ENCODE peak calls at places on chromosomes 1 and 21, in five cellular contexts. One of them, this sample, is unnamed.

GRCh38 chr1:54683453-54683852 is 32.2 kb upstream of the TTC4 start:
- DNase-seq in brain microvascular endothelial cell: no peak
- DNase-seq in mucosa of descending colon: no peak
- DNase-seq in fibroblast of mammary gland: no peak
- DNase-seq in HL-60: no peak
- DNase-seq in this sample: no peak

GRCh38 chr1:2945821-2946231 is 75.4 kb upstream of the ACTRT2 start:
- DNase-seq in brain microvascular endothelial cell: no peak
- DNase-seq in mucosa of descending colon: no peak
- DNase-seq in fibroblast of mammary gland: no peak
- DNase-seq in HL-60: no peak
- DNase-seq in this sample: no peak

GRCh38 chr1:35726814-35727433 is 8.2 kb upstream of the C1orf216 start:
- DNase-seq in brain microvascular endothelial cell: peak
- DNase-seq in mucosa of descending colon: peak
- DNase-seq in fibroblast of mammary gland: peak
- DNase-seq in HL-60: peak
- DNase-seq in this sample: peak

GRCh38 chr1:18199462-18199861 is 91.9 kb downstream of the IGSF21 start:
- DNase-seq in brain microvascular endothelial cell: no peak
- DNase-seq in mucosa of descending colon: no peak
- DNase-seq in fibroblast of mammary gland: no peak
- DNase-seq in HL-60: no peak
- DNase-seq in this sample: no peak

GRCh38 chr21:41160036-41160435 is 7.9 kb upstream of the BACE2 start:
- DNase-seq in brain microvascular endothelial cell: no peak
- DNase-seq in mucosa of descending colon: no peak
- DNase-seq in fibroblast of mammary gland: no peak
- DNase-seq in HL-60: no peak
- DNase-seq in this sample: no peak

GRCh38 chr1:118842462-118843201 is 145.5 kb downstream of the TBX15 start:
- DNase-seq in brain microvascular endothelial cell: no peak
- DNase-seq in mucosa of descending colon: peak
- DNase-seq in fibroblast of mammary gland: peak
- DNase-seq in HL-60: no peak
- DNase-seq in this sample: no peak

GRCh38 chr1:30049748-30050147 is 673.6 kb downstream of the MATN1 start:
- DNase-seq in brain microvascular endothelial cell: no peak
- DNase-seq in mucosa of descending colon: no peak
- DNase-seq in fibroblast of mammary gland: no peak
- DNase-seq in HL-60: no peak
- DNase-seq in this sample: no peak

GRCh38 chr1:3516911-3517310 is 62.4 kb downstream of the ARHGEF16 start:
- DNase-seq in brain microvascular endothelial cell: no peak
- DNase-seq in mucosa of descending colon: no peak
- DNase-seq in fibroblast of mammary gland: no peak
- DNase-seq in HL-60: peak
- DNase-seq in this sample: no peak

GRCh38 chr1:186236921-186237320 is 138.1 kb downstream of the TPR start:
- DNase-seq in brain microvascular endothelial cell: peak
- DNase-seq in mucosa of descending colon: no peak
- DNase-seq in fibroblast of mammary gland: peak
- DNase-seq in HL-60: no peak
- DNase-seq in this sample: peak

GRCh38 chr1:228867951-228868730 is 132.9 kb downstream of the RHOU start:
- DNase-seq in brain microvascular endothelial cell: no peak
- DNase-seq in mucosa of descending colon: peak
- DNase-seq in fibroblast of mammary gland: no peak
- DNase-seq in HL-60: no peak
- DNase-seq in this sample: no peak

GRCh38 chr1:3306583-3307285 is 147.7 kb upstream of the ARHGEF16 start:
- DNase-seq in brain microvascular endothelial cell: peak
- DNase-seq in mucosa of descending colon: no peak
- DNase-seq in fibroblast of mammary gland: peak
- DNase-seq in HL-60: no peak
- DNase-seq in this sample: peak

GRCh38 chr21:42356036-42356435 is 5.2 kb upstream of the TFF2 start:
- DNase-seq in brain microvascular endothelial cell: no peak
- DNase-seq in mucosa of descending colon: no peak
- DNase-seq in fibroblast of mammary gland: no peak
- DNase-seq in HL-60: no peak
- DNase-seq in this sample: no peak

GRCh38 chr1:89199515-89199914 is 773 bp upstream of the GBP4 start:
- DNase-seq in brain microvascular endothelial cell: no peak
- DNase-seq in mucosa of descending colon: no peak
- DNase-seq in fibroblast of mammary gland: no peak
- DNase-seq in HL-60: no peak
- DNase-seq in this sample: no peak

GRCh38 chr1:89198081-89198480 is 661 bp downstream of the GBP4 start:
- DNase-seq in brain microvascular endothelial cell: no peak
- DNase-seq in mucosa of descending colon: no peak
- DNase-seq in fibroblast of mammary gland: no peak
- DNase-seq in HL-60: no peak
- DNase-seq in this sample: no peak

GRCh38 chr1:89201489-89201794 is 2.7 kb upstream of the GBP4 start:
- DNase-seq in brain microvascular endothelial cell: no peak
- DNase-seq in mucosa of descending colon: no peak
- DNase-seq in fibroblast of mammary gland: no peak
- DNase-seq in HL-60: no peak
- DNase-seq in this sample: no peak

GRCh38 chr1:89200668-89201488 is 2.1 kb upstream of the GBP4 start:
- DNase-seq in brain microvascular endothelial cell: no peak
- DNase-seq in mucosa of descending colon: no peak
- DNase-seq in fibroblast of mammary gland: peak
- DNase-seq in HL-60: no peak
- DNase-seq in this sample: no peak

GRCh38 chr1:89198500-89199072 is at the start of gene GBP4:
- DNase-seq in brain microvascular endothelial cell: no peak
- DNase-seq in mucosa of descending colon: peak
- DNase-seq in fibroblast of mammary gland: peak
- DNase-seq in HL-60: no peak
- DNase-seq in this sample: peak
- H3K4me3 ChIP-seq in brain microvascular endothelial cell: no peak
- H3K4me3 ChIP-seq in mucosa of descending colon: peak
- H3K4me3 ChIP-seq in fibroblast of mammary gland: peak
- H3K4me3 ChIP-seq in HL-60: peak
- H3K4me3 ChIP-seq in this sample: peak

DNA sequence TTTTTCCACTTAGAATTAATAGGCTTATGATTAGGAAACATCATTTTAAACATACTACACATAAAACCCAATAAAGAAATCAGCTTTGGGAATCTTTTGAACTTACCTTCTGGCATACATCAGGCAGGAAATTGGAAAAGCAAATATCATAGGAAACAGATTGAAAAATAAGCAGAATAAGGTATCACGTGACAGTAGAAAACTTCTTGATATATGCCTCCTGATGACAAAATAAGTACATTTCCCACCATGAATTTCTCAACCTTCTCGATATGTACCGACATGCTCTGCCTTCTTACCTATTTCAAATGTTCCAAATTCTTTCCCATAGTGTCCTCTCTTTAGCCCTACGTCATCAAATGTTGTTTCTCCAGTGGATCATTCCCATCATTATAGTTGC is 72.4 kb downstream of the CLCA4 start:
- DNase-seq in brain microvascular endothelial cell: no peak
- DNase-seq in mucosa of descending colon: no peak
- DNase-seq in fibroblast of mammary gland: no peak
- DNase-seq in HL-60: no peak
- DNase-seq in this sample: no peak
- TF ChIP-seq CTCF in brain microvascular endothelial cell: no peak
- TF ChIP-seq CTCF in mucosa of descending colon: no peak
- TF ChIP-seq CTCF in fibroblast of mammary gland: no peak
- TF ChIP-seq CTCF in HL-60: no peak
- TF ChIP-seq CTCF in this sample: no peak

GRCh38 chr1:40036574-40036973 is 4.0 kb upstream of the CAP1 start:
- DNase-seq in brain microvascular endothelial cell: peak
- DNase-seq in mucosa of descending colon: peak
- DNase-seq in fibroblast of mammary gland: peak
- DNase-seq in HL-60: peak
- DNase-seq in this sample: peak

GRCh38 chr1:40039757-40040510 is 595 bp upstream of the CAP1 start:
- DNase-seq in brain microvascular endothelial cell: peak
- DNase-seq in mucosa of descending colon: peak
- DNase-seq in fibroblast of mammary gland: peak
- DNase-seq in HL-60: peak
- DNase-seq in this sample: peak

GRCh38 chr1:40039245-40039756 is 1.2 kb upstream of the CAP1 start:
- DNase-seq in brain microvascular endothelial cell: no peak
- DNase-seq in mucosa of descending colon: peak
- DNase-seq in fibroblast of mammary gland: peak
- DNase-seq in HL-60: peak
- DNase-seq in this sample: peak

GRCh38 chr1:40040511-40041465 is at the start of gene CAP1:
- DNase-seq in brain microvascular endothelial cell: peak
- DNase-seq in mucosa of descending colon: peak
- DNase-seq in fibroblast of mammary gland: peak
- DNase-seq in HL-60: peak
- DNase-seq in this sample: peak

DNA sequence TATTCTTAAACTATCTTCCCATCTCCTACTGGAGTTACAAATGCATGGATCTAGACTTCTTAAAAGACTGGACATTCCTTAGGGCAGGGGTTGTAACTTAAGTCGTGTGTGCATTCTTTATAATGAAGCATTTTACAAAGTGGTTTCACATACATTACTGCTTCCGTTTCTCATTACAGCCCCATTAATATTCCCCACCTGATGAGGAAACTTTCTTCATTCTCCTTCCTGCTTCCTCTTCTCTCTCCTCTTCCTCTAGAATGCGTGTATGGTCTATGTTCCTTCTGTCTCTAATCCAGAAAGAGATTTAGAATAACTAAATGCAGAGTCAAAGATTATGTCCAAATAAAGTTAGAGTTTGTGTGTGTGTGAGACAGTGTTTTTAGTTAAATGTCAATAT is 1.8 kb upstream of the CAP1 start:
- DNase-seq in brain microvascular endothelial cell: no peak
- DNase-seq in mucosa of descending colon: no peak
- DNase-seq in fibroblast of mammary gland: no peak
- DNase-seq in HL-60: no peak
- DNase-seq in this sample: no peak
- H3K4me3 ChIP-seq in brain microvascular endothelial cell: no peak
- H3K4me3 ChIP-seq in mucosa of descending colon: peak
- H3K4me3 ChIP-seq in fibroblast of mammary gland: no peak
- H3K4me3 ChIP-seq in HL-60: no peak
- H3K4me3 ChIP-seq in this sample: no peak

DNA sequence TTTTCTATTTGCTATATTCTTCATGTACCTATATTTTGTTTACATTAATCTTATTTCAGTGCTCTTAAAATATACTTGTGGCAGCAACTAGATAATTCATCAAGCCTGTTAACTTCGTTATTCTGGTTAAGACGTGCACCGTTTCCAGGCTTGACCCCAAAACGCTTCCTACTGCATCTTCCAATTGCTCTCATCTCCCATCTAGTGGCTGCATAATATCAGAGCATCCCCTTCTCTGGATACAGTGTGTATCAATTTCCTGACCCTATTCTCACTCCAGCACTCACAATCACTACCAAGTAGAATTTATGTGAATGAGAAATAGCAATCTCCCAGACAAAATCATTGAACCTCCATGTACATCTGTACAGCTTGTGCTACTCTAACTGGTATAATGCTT is 1280.3 kb upstream of the B3GALT2 start:
- DNase-seq in brain microvascular endothelial cell: peak
- DNase-seq in mucosa of descending colon: no peak
- DNase-seq in fibroblast of mammary gland: no peak
- DNase-seq in HL-60: no peak
- DNase-seq in this sample: peak
- TF ChIP-seq CTCF in brain microvascular endothelial cell: peak
- TF ChIP-seq CTCF in mucosa of descending colon: no peak
- TF ChIP-seq CTCF in fibroblast of mammary gland: no peak
- TF ChIP-seq CTCF in HL-60: no peak
- TF ChIP-seq CTCF in this sample: peak

GRCh38 chr1:159000070-159000409 is 9.7 kb upstream of the IFI16 start:
- DNase-seq in brain microvascular endothelial cell: no peak
- DNase-seq in mucosa of descending colon: no peak
- DNase-seq in fibroblast of mammary gland: no peak
- DNase-seq in HL-60: no peak
- DNase-seq in this sample: no peak

GRCh38 chr1:158998781-158999161 is 10.9 kb upstream of the IFI16 start:
- DNase-seq in brain microvascular endothelial cell: peak
- DNase-seq in mucosa of descending colon: peak
- DNase-seq in fibroblast of mammary gland: peak
- DNase-seq in HL-60: peak
- DNase-seq in this sample: peak

GRCh38 chr1:158996998-158997397 is 12.7 kb upstream of the IFI16 start:
- DNase-seq in brain microvascular endothelial cell: no peak
- DNase-seq in mucosa of descending colon: no peak
- DNase-seq in fibroblast of mammary gland: no peak
- DNase-seq in HL-60: no peak
- DNase-seq in this sample: no peak

GRCh38 chr1:158999301-159000069 is 10.2 kb upstream of the IFI16 start:
- DNase-seq in brain microvascular endothelial cell: peak
- DNase-seq in mucosa of descending colon: peak
- DNase-seq in fibroblast of mammary gland: peak
- DNase-seq in HL-60: no peak
- DNase-seq in this sample: peak

DNA sequence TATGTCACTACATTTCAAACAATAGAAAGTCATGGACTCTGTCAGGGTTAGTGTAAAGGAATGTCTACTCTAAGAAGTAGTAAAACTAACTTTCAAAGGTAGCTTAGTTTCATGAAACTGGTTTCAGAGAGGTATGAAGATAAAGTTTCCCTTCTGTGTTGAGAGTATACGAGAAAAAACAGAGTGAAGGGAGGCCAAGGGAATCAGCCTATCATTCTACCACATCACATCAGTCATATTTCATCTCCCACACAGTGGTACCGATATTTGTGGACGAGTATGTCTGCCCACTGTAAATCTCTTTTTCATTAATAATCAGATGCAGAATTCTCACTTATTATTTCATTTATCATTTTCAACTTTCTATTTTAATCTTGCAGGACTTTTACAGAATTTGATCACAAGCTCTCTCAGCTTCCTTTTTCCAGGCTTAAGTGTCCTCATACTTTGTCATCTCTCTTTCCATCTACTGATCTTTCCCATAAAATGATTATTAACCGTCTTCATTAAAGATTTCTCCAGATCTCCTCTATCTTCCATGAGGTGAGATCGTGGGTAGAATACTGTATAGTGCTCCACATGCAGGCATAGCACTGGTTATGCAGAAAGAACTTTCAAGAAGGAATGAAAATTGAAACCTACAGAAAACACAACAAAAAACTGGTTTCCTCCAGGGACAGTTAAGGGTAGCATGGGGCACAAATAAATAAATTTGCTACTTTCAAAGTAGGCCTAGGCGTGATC is 11.5 kb upstream of the IFI16 start:
- DNase-seq in brain microvascular endothelial cell: no peak
- DNase-seq in mucosa of descending colon: no peak
- DNase-seq in fibroblast of mammary gland: no peak
- DNase-seq in HL-60: no peak
- DNase-seq in this sample: no peak
- H3K4me3 ChIP-seq in brain microvascular endothelial cell: no peak
- H3K4me3 ChIP-seq in mucosa of descending colon: no peak
- H3K4me3 ChIP-seq in fibroblast of mammary gland: no peak
- H3K4me3 ChIP-seq in HL-60: no peak
- H3K4me3 ChIP-seq in this sample: no peak